ENCODE peak calls at places on chromosomes 16 and 17, in five cellular contexts. K is CD8-positive, alpha-beta T cell; E is PC-3; L is left ventricle myocardium inferior; X is upper lobe of right lung. J is an unnamed sample. For H3K4me1, the result is how much of the 10 kb centered on the place peaks cover.

GRCh38 chr17:3647769-3648540 is 11.4 kb downstream of the CTNS start:
- DNase-seq in K (peak), E (peak), L (peak), X (no peak), J (no peak)

GRCh38 chr17:41860254-41860931 is 4.8 kb downstream of the KLHL11 start:
- DNase-seq in K (no peak), E (no peak), L (no peak), X (no peak), J (no peak)

GRCh38 chr17:17495448-17496188 is 577 bp downstream of the RASD1 start:
- DNase-seq in K (peak), E (peak), L (no peak), X (peak), J (peak)

GRCh38 chr17:55273579-55274370 is 9.0 kb downstream of the HLF start:
- DNase-seq in K (no peak), E (no peak), L (peak), X (peak), J (no peak)

GRCh38 chr17:12599185-12599920 is 66.3 kb upstream of the MYOCD start:
- DNase-seq in K (no peak), E (no peak), L (no peak), X (no peak), J (no peak)

GRCh38 chr16:19698480-19699465 is 19.3 kb downstream of the KNOP1 start:
- DNase-seq in K (no peak), E (no peak), L (no peak), X (no peak), J (no peak)

GRCh38 chr17:80802626-80803450 is 188.8 kb upstream of the CHMP6 start:
- DNase-seq in K (no peak), E (no peak), L (no peak), X (no peak), J (no peak)

GRCh38 chr17:50583636-50584035 is 23.1 kb downstream of the CACNA1G start:
- DNase-seq in K (no peak), E (no peak), L (peak), X (no peak), J (no peak)

GRCh38 chr17:60741031-60741430 is 63.4 kb downstream of the BCAS3 start:
- DNase-seq in K (no peak), E (no peak), L (no peak), X (no peak), J (no peak)

GRCh38 chr16:2471016-2471652 is at the start of gene NTN3:
- DNase-seq in K (no peak), E (peak), L (no peak), X (no peak), J (no peak)

GRCh38 chr17:56810846-56811775 is 22.6 kb downstream of the C17orf67 start:
- DNase-seq in K (no peak), E (no peak), L (no peak), X (no peak), J (peak)

GRCh38 chr17:66970797-66971196 is 6.3 kb downstream of the CACNG4 start:
- DNase-seq in K (no peak), E (no peak), L (no peak), X (no peak), J (no peak)

GRCh38 chr17:30256756-30257506 is 21.4 kb upstream of the SLC6A4 start:
- DNase-seq in K (no peak), E (no peak), L (no peak), X (no peak), J (no peak)

GRCh38 chr17:37492167-37492566 is 2.5 kb downstream of the DUSP14 start:
- DNase-seq in K (no peak), E (no peak), L (no peak), X (no peak), J (no peak)

GRCh38 chr17:66494023-66494803 is 191.8 kb downstream of the PRKCA start:
- DNase-seq in K (no peak), E (peak), L (no peak), X (no peak), J (no peak)

GRCh38 chr16:19844945-19845641 is 39.6 kb downstream of the GPRC5B start:
- DNase-seq in K (no peak), E (peak), L (no peak), X (no peak), J (no peak)

GRCh38 chr16:89200850-89201466 is 621 bp upstream of the SLC22A31 start:
- DNase-seq in K (no peak), E (no peak), L (no peak), X (peak), J (no peak)

GRCh38 chr17:50513501-50513900 is 5.3 kb downstream of the MYCBPAP start:
- DNase-seq in K (no peak), E (no peak), L (no peak), X (no peak), J (no peak)

GRCh38 chr17:73069846-73070245 is 22.6 kb downstream of the SLC39A11 start:
- DNase-seq in K (no peak), E (no peak), L (no peak), X (no peak), J (no peak)

GRCh38 chr17:80501739-80502577 is 25.6 kb upstream of the NPTX1 start:
- DNase-seq in K (no peak), E (no peak), L (no peak), X (no peak), J (no peak)

GRCh38 chr16:50743575-50744225 is 1.8 kb downstream of the CYLD start:
- DNase-seq in K (no peak), E (no peak), L (no peak), X (no peak), J (no peak)

GRCh38 chr17:16470302-16470701 is 21.7 kb downstream of the LRRC75A start:
- DNase-seq in K (no peak), E (no peak), L (no peak), X (no peak), J (no peak)

GRCh38 chr17:34499576-34499975 is 79.8 kb upstream of the TMEM132E start:
- DNase-seq in K (no peak), E (peak), L (no peak), X (no peak), J (no peak)

GRCh38 chr17:33303254-33303653 is 10.2 kb upstream of the ASIC2 start:
- DNase-seq in K (no peak), E (no peak), L (no peak), X (no peak), J (no peak)

GRCh38 chr17:54982399-54982798 is 13.8 kb downstream of the STXBP4 start:
- DNase-seq in K (no peak), E (no peak), L (no peak), X (no peak), J (no peak)

GRCh38 chr16:54447606-54448440 is 161.2 kb upstream of the IRX3 start:
- DNase-seq in K (no peak), E (peak), L (no peak), X (no peak), J (peak)

GRCh38 chr17:37774508-37774907 is 29.6 kb upstream of the HNF1B start:
- DNase-seq in K (no peak), E (no peak), L (no peak), X (no peak), J (no peak)

GRCh38 chr16:20839504-20839903 is 33.2 kb downstream of the REXO5 start:
- DNase-seq in K (no peak), E (peak), L (no peak), X (no peak), J (no peak)

GRCh38 chr17:51951737-51952136 is 206.8 kb downstream of the CA10 start:
- DNase-seq in K (no peak), E (no peak), L (no peak), X (no peak), J (no peak)

GRCh38 chr17:72421128-72422092 is 300.6 kb downstream of the SOX9 start:
- DNase-seq in K (no peak), E (peak), L (no peak), X (no peak), J (peak)

GRCh38 chr17:10197362-10197720 is 1.1 kb downstream of the GAS7 start:
- DNase-seq in K (no peak), E (no peak), L (peak), X (peak), J (peak)

GRCh38 chr16:75203667-75204409 is 3.1 kb downstream of the CTRB2 start:
- DNase-seq in K (no peak), E (no peak), L (peak), X (peak), J (no peak)

GRCh38 chr16:23597003-23597756 is 1.1 kb upstream of the NDUFAB1 start:
- DNase-seq in K (no peak), E (peak), L (peak), X (no peak), J (no peak)

GRCh38 chr16:23510154-23510914 is at the start of gene GGA2:
- DNase-seq in K (peak), E (peak), L (peak), X (peak), J (peak)

GRCh38 chr17:77959926-77960521 is 1.5 kb downstream of the TNRC6C start:
- DNase-seq in K (peak), E (no peak), L (no peak), X (no peak), J (no peak)

GRCh38 chr16:16047761-16048160 is 98.3 kb downstream of the ABCC1 start:
- DNase-seq in K (no peak), E (no peak), L (no peak), X (no peak), J (no peak)

GRCh38 chr16:88473666-88474534 is 20.8 kb downstream of the ZFPM1 start:
- DNase-seq in K (no peak), E (no peak), L (peak), X (no peak), J (peak)

GRCh38 chr16:89201467-89202377 is 1.4 kb upstream of the SLC22A31 start:
- DNase-seq in K (peak), E (peak), L (peak), X (peak), J (no peak)

GRCh38 chr16:19696312-19696711 is 21.7 kb downstream of the KNOP1 start:
- DNase-seq in K (peak), E (peak), L (peak), X (peak), J (peak)

GRCh38 chr16:53913082-53913870 is 209.3 kb downstream of the FTO start:
- DNase-seq in K (no peak), E (peak), L (no peak), X (no peak), J (peak)

DNA sequence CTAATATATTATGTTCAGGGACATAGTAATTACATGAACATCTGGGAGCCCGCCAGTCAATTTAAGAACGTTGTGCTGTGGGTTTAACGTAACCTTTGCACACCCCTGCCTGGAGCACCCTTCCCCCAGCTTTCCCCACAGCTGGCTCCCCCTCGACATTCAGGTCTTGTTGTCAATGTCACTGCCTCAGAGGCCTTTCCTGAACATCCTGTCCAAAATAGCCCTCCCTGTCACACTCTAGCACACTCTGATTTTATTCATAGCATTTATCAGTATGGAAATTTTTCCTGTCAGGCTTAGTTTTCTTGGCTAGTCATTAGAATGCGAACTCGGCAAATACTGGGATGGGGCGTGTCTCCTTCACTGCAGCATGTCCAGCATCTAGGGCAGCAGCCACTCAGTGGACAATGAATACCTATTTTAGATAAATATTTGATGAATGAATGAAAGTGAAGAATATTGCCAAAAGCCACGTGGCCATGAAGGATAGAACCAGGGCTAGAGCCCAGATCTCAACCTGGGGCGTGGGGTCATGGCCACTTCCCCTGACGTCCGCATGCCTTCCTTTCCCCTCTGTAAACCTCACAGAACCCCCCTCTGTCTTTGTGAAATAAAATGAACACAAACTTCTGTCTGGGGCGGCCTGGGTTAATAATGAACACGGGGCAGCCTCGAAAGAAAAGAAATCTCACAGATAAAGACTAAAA is 10.5 kb downstream of the PIK3R6 start:
- DNase-seq in K (no peak), E (no peak), L (no peak), X (no peak), J (no peak)
- H3K4me3 ChIP-seq in K (no peak), E (no peak), L (no peak), X (no peak), J (no peak)

DNA sequence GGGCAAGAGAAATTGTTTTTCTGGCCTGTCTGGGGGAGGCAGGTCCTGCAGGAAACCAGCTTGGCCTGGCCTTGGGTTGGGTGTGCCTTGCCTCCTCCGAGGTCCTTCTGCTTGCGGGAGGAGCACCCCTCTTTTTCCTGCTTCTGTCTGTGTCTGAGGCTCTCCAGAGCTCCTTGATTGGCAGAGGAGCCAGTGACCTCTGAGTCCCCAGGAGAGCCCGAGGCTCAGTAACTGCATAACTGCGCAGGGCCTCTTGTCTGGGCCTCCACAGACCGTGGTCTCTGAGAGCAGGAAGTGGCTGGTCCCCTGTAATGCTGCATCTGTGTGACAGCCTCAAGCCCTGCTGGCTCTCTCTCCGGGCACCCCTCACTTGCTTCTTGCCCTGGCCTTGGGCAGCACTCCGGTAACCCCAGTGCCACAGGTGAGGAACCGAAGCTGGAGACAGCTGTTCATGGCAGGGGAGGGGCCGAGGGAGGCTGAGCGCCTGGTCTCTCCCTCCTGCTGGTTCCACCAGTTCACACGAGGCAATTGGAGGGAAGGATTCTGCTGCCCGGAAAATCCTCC is 1.6 kb downstream of the CAPN15 start:
- DNase-seq in K (peak), E (no peak), L (no peak), X (no peak), J (no peak)
- H3K4me1 ChIP-seq in K (under half), E (under half), L (half or more), X (under half), J (half or more)

GRCh38 chr16:17469742-17470001 is 1.1 kb downstream of the XYLT1 start:
- DNase-seq in K (no peak), E (no peak), L (no peak), X (no peak), J (no peak)

GRCh38 chr16:17469011-17469741 is 1.6 kb downstream of the XYLT1 start:
- DNase-seq in K (no peak), E (no peak), L (no peak), X (no peak), J (no peak)

GRCh38 chr16:17471745-17472075 is 950 bp upstream of the XYLT1 start:
- DNase-seq in K (no peak), E (no peak), L (no peak), X (no peak), J (no peak)

GRCh38 chr16:17470002-17470870 is 524 bp downstream of the XYLT1 start:
- DNase-seq in K (no peak), E (no peak), L (no peak), X (no peak), J (peak)

GRCh38 chr16:17470871-17471744 is at the start of gene XYLT1:
- DNase-seq in K (peak), E (peak), L (peak), X (peak), J (peak)
- H3K4me3 ChIP-seq in K (peak), E (no peak), L (peak), X (peak), J (peak)

GRCh38 chr17:76843703-76844484 is 24.3 kb upstream of the MGAT5B start:
- DNase-seq in K (no peak), E (peak), L (no peak), X (no peak), J (no peak)
- H3K4me1 ChIP-seq in K (under half), E (under half), L (under half), X (under half), J (under half)

GRCh38 chr16:67661864-67662652 is 1.3 kb downstream of the PARD6A start:
- DNase-seq in K (no peak), E (no peak), L (no peak), X (no peak), J (no peak)
- H3K4me3 ChIP-seq in K (no peak), E (peak), L (no peak), X (no peak), J (no peak)

GRCh38 chr17:43219746-43220380 is 8.2 kb downstream of the TMEM106A start:
- DNase-seq in K (no peak), E (no peak), L (no peak), X (peak), J (peak)
- H3K4me1 ChIP-seq in K (under half), E (under half), L (under half), X (under half), J (under half)

DNA sequence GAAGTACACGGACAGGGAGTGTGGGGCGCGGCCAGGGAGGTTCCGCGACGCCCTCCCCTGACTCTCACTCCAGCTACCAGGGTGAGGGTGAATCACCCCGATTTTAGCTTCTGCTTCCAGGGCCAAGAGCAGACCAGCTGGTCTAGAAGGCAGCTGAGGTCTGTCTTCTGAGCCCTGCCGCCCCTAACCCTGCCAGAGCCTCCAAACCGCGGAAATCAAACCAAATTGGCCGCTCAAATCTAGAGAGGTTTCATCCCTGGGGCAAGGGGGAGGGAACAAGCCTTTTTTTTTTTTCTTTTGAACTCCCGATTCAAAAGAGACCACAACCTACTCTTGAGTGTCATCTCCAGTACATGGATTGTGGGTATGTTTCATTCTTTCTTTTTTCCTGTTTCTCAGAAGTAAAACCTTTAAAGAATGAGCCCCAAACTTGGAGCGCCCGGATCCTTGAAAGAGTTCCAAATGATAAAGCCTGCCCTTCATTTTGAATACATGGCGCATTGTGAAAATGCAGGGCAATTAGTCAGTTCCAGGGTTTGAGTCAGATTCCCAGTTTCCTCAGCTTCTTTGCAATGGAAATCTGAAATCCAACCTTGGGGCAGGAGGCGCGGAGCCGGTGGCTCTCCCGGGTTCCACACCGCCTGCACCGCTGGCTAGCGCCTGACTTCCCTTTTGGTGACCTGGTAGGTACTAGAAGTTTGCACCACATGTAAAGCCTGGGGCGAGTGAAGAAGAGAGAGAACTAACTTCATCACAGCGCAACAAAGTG is 16.5 kb upstream of the ZFHX3 start:
- DNase-seq in K (no peak), E (no peak), L (peak), X (no peak), J (no peak)
- H3K4me3 ChIP-seq in K (no peak), E (no peak), L (peak), X (peak), J (peak)

J was measured in right atrium auricular region.